ENCODE peak calls at places on chromosomes 6 and 20, in ten cellular contexts. X, W, K, Y, N, Z, R, T, M and I are unnamed samples.

GRCh38 chr20:19510626-19511025 is 247.4 kb upstream of the RIN2 start:
- DNase-seq in X (no peak), W (no peak), K (no peak), Y (no peak), N (no peak), Z (no peak), R (no peak), T (no peak), M (no peak), I (no peak)

GRCh38 chr6:70375166-70375565 is 38.1 kb upstream of the FAM135A start:
- DNase-seq in X (no peak), W (peak), K (no peak), Y (peak), N (no peak), Z (peak), R (no peak), T (peak), M (no peak), I (peak)

GRCh38 chr6:79601020-79601609 is 30.0 kb upstream of the SH3BGRL2 start:
- DNase-seq in X (peak), W (peak), K (peak), Y (peak), N (no peak), Z (peak), R (no peak), T (no peak), M (no peak), I (peak)

GRCh38 chr6:22025468-22026159 is 271.2 kb downstream of the PRL start:
- DNase-seq in X (peak), W (peak), K (no peak), Y (peak), N (no peak), Z (peak), R (peak), T (peak), M (peak), I (peak)

GRCh38 chr6:85792278-85792677 is 149.6 kb upstream of the SYNCRIP start:
- DNase-seq in X (no peak), W (peak), K (no peak), Y (peak), N (no peak), Z (peak), R (no peak), T (no peak), M (no peak), I (peak)

GRCh38 chr20:774016-774679 is 5.8 kb upstream of the SLC52A3 start:
- DNase-seq in X (no peak), W (no peak), K (no peak), Y (no peak), N (no peak), Z (no peak), R (no peak), T (no peak), M (no peak), I (no peak)

GRCh38 chr6:11754625-11755289 is 23.8 kb downstream of the ADTRP start:
- DNase-seq in X (no peak), W (peak), K (no peak), Y (peak), N (no peak), Z (peak), R (no peak), T (peak), M (no peak), I (peak)

GRCh38 chr6:141415896-141416295 is 716.8 kb upstream of the GJE1 start:
- DNase-seq in X (no peak), W (no peak), K (no peak), Y (no peak), N (no peak), Z (no peak), R (no peak), T (no peak), M (no peak), I (peak)

GRCh38 chr6:112600168-112600567 is 253.0 kb downstream of the RFPL4B start:
- DNase-seq in X (no peak), W (no peak), K (no peak), Y (no peak), N (no peak), Z (no peak), R (no peak), T (no peak), M (no peak), I (no peak)

GRCh38 chr6:43627008-43627825 is 1.8 kb downstream of the GTPBP2 start:
- DNase-seq in X (peak), W (peak), K (peak), Y (peak), N (peak), Z (peak), R (no peak), T (peak), M (no peak), I (peak)

GRCh38 chr6:7137335-7138106 is 29.8 kb downstream of the RREB1 start:
- DNase-seq in X (no peak), W (peak), K (no peak), Y (peak), N (no peak), Z (peak), R (peak), T (no peak), M (no peak), I (peak)

GRCh38 chr6:111803384-111803783 is 69.9 kb downstream of the FYN start:
- DNase-seq in X (no peak), W (no peak), K (no peak), Y (no peak), N (no peak), Z (no peak), R (no peak), T (no peak), M (no peak), I (no peak)

GRCh38 chr20:24813936-24814335 is 135.1 kb upstream of the CST7 start:
- DNase-seq in X (no peak), W (no peak), K (no peak), Y (no peak), N (no peak), Z (no peak), R (no peak), T (no peak), M (no peak), I (no peak)

GRCh38 chr6:11161031-11161966 is 49.8 kb upstream of the ERVFRD-1 start:
- DNase-seq in X (peak), W (no peak), K (no peak), Y (peak), N (no peak), Z (peak), R (no peak), T (no peak), M (no peak), I (peak)

GRCh38 chr20:50191566-50192363 is 1.1 kb downstream of the CEBPB start:
- DNase-seq in X (no peak), W (peak), K (peak), Y (peak), N (no peak), Z (no peak), R (peak), T (peak), M (peak), I (peak)

GRCh38 chr6:152225231-152225934 is 411.8 kb downstream of the SYNE1 start:
- DNase-seq in X (no peak), W (peak), K (no peak), Y (no peak), N (no peak), Z (no peak), R (no peak), T (no peak), M (no peak), I (peak)

GRCh38 chr6:152223622-152224021 is 413.5 kb downstream of the SYNE1 start:
- DNase-seq in X (no peak), W (no peak), K (no peak), Y (no peak), N (no peak), Z (no peak), R (no peak), T (no peak), M (no peak), I (no peak)

GRCh38 chr6:152218887-152219286 is 411.4 kb downstream of the ESR1 start:
- DNase-seq in X (no peak), W (no peak), K (no peak), Y (no peak), N (no peak), Z (no peak), R (no peak), T (no peak), M (no peak), I (no peak)

GRCh38 chr6:152221806-152222628 is 414.5 kb downstream of the ESR1 start:
- DNase-seq in X (no peak), W (no peak), K (no peak), Y (no peak), N (no peak), Z (peak), R (no peak), T (no peak), M (no peak), I (no peak)

DNA sequence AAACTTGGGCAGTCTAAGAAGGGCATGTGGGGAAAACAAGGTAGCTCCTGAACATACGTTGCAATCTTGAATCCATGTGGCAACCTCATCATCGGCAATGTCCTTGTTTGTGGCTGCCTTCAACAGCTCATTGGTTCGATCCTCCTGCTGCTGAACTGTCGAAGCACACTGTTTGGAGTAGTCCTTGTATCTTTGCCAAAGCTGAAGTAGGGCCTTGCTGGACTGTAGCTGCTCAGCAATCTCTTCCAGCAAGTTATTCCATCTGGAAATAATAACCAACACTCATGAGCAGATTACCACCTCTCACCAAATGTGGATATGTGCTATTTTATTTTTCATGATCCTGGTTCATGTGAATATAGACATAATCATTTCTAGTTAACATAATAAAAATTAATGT is 413.3 kb downstream of the ESR1 start:
- DNase-seq in X (no peak), W (peak), K (no peak), Y (no peak), N (no peak), Z (no peak), R (no peak), T (no peak), M (no peak), I (no peak)
- TF ChIP-seq CTCF in X (no peak), W (no peak), K (no peak), Y (no peak), N (no peak), Z (no peak), R (no peak), T (no peak), M (no peak), I (no peak)

GRCh38 chr20:1924910-1925861 is 30.0 kb downstream of the SIRPA start:
- DNase-seq in X (no peak), W (no peak), K (no peak), Y (no peak), N (no peak), Z (no peak), R (no peak), T (no peak), M (no peak), I (no peak)
- TF ChIP-seq CTCF in X (no peak), W (no peak), K (no peak), Y (no peak), N (no peak), Z (peak), R (no peak), T (no peak), M (no peak), I (no peak)

GRCh38 chr20:48621256-48622078 is 206.3 kb downstream of the PREX1 start:
- DNase-seq in X (no peak), W (peak), K (peak), Y (no peak), N (no peak), Z (peak), R (no peak), T (peak), M (no peak), I (peak)
- TF ChIP-seq CTCF in X (no peak), W (no peak), K (no peak), Y (no peak), N (no peak), Z (no peak), R (no peak), T (no peak), M (no peak), I (no peak)

GRCh38 chr20:38241201-38241600 is 19.3 kb downstream of the KIAA1755 start:
- DNase-seq in X (no peak), W (no peak), K (no peak), Y (no peak), N (no peak), Z (no peak), R (no peak), T (no peak), M (no peak), I (no peak)

GRCh38 chr20:38239406-38239805 is 21.1 kb downstream of the KIAA1755 start:
- DNase-seq in X (no peak), W (no peak), K (no peak), Y (no peak), N (no peak), Z (no peak), R (no peak), T (no peak), M (no peak), I (no peak)

GRCh38 chr20:38245753-38246152 is 14.8 kb downstream of the KIAA1755 start:
- DNase-seq in X (no peak), W (no peak), K (no peak), Y (no peak), N (no peak), Z (no peak), R (no peak), T (no peak), M (no peak), I (no peak)

GRCh38 chr20:38243617-38244016 is 16.9 kb downstream of the KIAA1755 start:
- DNase-seq in X (no peak), W (no peak), K (no peak), Y (no peak), N (no peak), Z (no peak), R (no peak), T (no peak), M (no peak), I (no peak)

DNA sequence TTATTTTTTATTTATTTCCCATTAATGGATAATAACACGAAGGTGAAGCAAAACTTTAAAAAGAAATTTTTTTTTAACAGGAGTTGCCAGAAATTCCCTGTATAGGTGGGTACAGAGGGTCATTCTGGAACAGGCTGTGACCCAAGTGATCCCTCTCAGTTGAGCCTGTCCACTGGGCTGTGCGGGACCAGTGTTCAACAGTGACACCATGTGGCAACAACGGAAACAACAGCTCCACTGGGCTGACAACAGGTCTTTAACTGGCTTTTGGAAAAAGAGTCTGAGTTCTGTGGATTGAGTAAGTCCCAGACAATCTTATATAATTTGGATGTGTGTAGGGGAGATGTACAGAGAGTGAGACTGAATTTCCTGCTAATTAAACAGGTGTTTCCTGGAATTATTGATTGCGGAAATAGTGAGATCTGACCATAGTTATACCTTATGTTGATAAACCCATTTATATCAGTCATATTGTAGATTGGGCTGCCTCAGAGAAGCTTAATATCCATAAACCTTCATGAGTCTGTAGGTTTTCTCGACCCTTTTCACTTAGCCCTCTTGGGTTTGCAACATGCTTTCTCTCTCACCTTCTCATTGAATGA is 17.6 kb downstream of the KIAA1755 start:
- DNase-seq in X (no peak), W (no peak), K (peak), Y (no peak), N (no peak), Z (no peak), R (no peak), T (no peak), M (no peak), I (no peak)
- TF ChIP-seq CTCF in X (peak), W (peak), K (peak), Y (peak), N (no peak), Z (peak), R (no peak), T (peak), M (peak), I (peak)

GRCh38 chr6:147389463-147389862 is 119.0 kb upstream of the SAMD5 start:
- DNase-seq in X (no peak), W (no peak), K (no peak), Y (no peak), N (no peak), Z (no peak), R (no peak), T (no peak), M (no peak), I (no peak)

GRCh38 chr6:147392917-147393625 is 115.4 kb upstream of the SAMD5 start:
- DNase-seq in X (no peak), W (no peak), K (no peak), Y (no peak), N (no peak), Z (no peak), R (no peak), T (no peak), M (no peak), I (no peak)

GRCh38 chr6:147395158-147395557 is 113.3 kb upstream of the SAMD5 start:
- DNase-seq in X (no peak), W (peak), K (no peak), Y (peak), N (no peak), Z (no peak), R (no peak), T (no peak), M (no peak), I (peak)

GRCh38 chr6:147384737-147385710 is 123.5 kb upstream of the SAMD5 start:
- DNase-seq in X (no peak), W (no peak), K (no peak), Y (no peak), N (no peak), Z (no peak), R (no peak), T (no peak), M (no peak), I (no peak)

GRCh38 chr6:147390909-147391536 is 117.5 kb upstream of the SAMD5 start:
- DNase-seq in X (peak), W (no peak), K (no peak), Y (peak), N (no peak), Z (peak), R (no peak), T (peak), M (no peak), I (peak)
- TF ChIP-seq CTCF in X (peak), W (no peak), K (no peak), Y (peak), N (no peak), Z (peak), R (no peak), T (peak), M (peak), I (peak)

GRCh38 chr20:51985013-51985415 is 182.7 kb upstream of the SALL4 start:
- DNase-seq in X (peak), W (peak), K (peak), Y (peak), N (no peak), Z (peak), R (no peak), T (peak), M (no peak), I (peak)
- TF ChIP-seq CTCF in X (no peak), W (no peak), K (no peak), Y (no peak), N (no peak), Z (peak), R (no peak), T (no peak), M (no peak), I (no peak)

GRCh38 chr6:19771753-19772336 is 65.3 kb upstream of the ID4 start:
- DNase-seq in X (no peak), W (peak), K (no peak), Y (no peak), N (no peak), Z (peak), R (no peak), T (no peak), M (no peak), I (peak)

GRCh38 chr6:19772891-19773290 is 64.3 kb upstream of the ID4 start:
- DNase-seq in X (no peak), W (no peak), K (no peak), Y (no peak), N (no peak), Z (no peak), R (no peak), T (no peak), M (no peak), I (no peak)
- TF ChIP-seq CTCF in X (no peak), W (no peak), K (no peak), Y (no peak), N (no peak), Z (peak), R (no peak), T (no peak), M (peak), I (no peak)

DNA sequence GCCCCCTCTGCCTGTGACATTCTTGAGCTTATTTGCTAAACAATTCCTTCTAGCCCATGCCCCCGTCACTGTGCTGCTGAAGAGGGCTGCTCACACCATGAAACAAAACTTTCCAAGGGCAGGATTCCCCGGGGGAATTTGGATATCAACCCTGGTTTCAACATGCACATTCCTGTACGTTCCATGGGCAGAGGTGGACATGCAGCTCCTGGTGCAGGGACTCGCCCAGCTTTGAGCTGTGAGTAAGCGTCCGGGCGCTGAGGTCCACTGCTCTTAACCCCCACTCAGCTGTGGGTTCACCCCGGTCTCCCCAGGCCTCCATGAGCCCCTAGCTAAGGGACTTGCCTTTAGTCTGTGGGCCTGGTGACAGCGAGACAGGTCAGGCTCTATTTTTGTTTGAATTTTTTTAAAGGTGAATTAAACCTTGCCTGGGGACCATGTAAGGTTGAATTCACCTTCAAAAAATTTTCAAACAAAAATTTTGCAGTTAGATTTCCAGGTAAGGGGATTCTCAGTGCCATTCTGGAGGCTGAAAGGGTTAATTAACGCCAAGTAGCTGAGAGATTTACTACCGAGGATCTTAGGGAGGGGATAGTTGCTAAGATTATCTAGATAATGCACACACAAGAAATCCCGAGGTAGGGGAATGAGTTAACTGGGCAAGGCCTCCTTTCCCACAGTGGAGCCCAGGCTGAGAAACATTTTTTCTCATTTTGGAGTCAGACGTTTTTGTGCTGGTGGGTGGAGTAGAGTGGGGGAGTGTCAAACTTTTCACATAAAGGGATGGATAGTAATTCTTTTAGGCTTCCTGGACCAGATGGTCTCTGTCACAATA is 70.3 kb upstream of the SLC22A23 start:
- DNase-seq in X (no peak), W (peak), K (no peak), Y (no peak), N (no peak), Z (peak), R (no peak), T (peak), M (no peak), I (peak)
- TF ChIP-seq CTCF in X (no peak), W (no peak), K (no peak), Y (no peak), N (no peak), Z (no peak), R (no peak), T (no peak), M (no peak), I (no peak)